ENCODE peak calls at places on chromosomes 7 and 10, in nine cellular contexts. M is Peyer's patch; Z is uterus; J is tibial artery; L is psoas muscle; T is CD8-positive, alpha-beta T cell; Q is IMR-90; I is endothelial cell of umbilical vein; N is brain microvascular endothelial cell. A is an unnamed sample. For H3K36me3, the result is how much of the 10 kb centered on the place peaks cover.

GRCh38 chr7:13226385-13226784 is 539.0 kb downstream of the ARL4A start:
- DNase-seq in M (no peak), Z (no peak), J (no peak), L (no peak), T (no peak), Q (no peak), I (no peak), N (no peak), A (no peak)

GRCh38 chr10:22792161-22792560 is 77.8 kb upstream of the PIP4K2A start:
- DNase-seq in M (no peak), Z (no peak), J (no peak), L (no peak), T (no peak), Q (no peak), I (no peak), N (no peak), A (no peak)

GRCh38 chr7:123367508-123368122 is 166.8 kb downstream of the IQUB start:
- DNase-seq in M (no peak), Z (no peak), J (no peak), L (no peak), T (no peak), Q (no peak), I (peak), N (peak), A (no peak)

GRCh38 chr10:115706482-115707076 is 566.4 kb downstream of the GFRA1 start:
- DNase-seq in M (no peak), Z (no peak), J (no peak), L (no peak), T (no peak), Q (peak), I (peak), N (peak), A (no peak)

GRCh38 chr10:80596391-80597257 is 58.9 kb downstream of the SH2D4B start:
- DNase-seq in M (peak), Z (no peak), J (no peak), L (no peak), T (no peak), Q (peak), I (peak), N (peak), A (no peak)

GRCh38 chr10:77004917-77005564 is 632.6 kb downstream of the KCNMA1 start:
- DNase-seq in M (no peak), Z (no peak), J (no peak), L (no peak), T (no peak), Q (peak), I (peak), N (peak), A (peak)

GRCh38 chr7:128322040-128322643 is 21.6 kb downstream of the RBM28 start:
- DNase-seq in M (no peak), Z (no peak), J (no peak), L (no peak), T (no peak), Q (peak), I (peak), N (peak), A (no peak)

GRCh38 chr7:108613147-108613948 is 43.7 kb downstream of the DNAJB9 start:
- DNase-seq in M (no peak), Z (no peak), J (no peak), L (no peak), T (no peak), Q (peak), I (peak), N (peak), A (no peak)

GRCh38 chr7:139699640-139700504 is 77.9 kb downstream of the HIPK2 start:
- DNase-seq in M (no peak), Z (no peak), J (peak), L (no peak), T (no peak), Q (no peak), I (no peak), N (no peak), A (no peak)

GRCh38 chr7:102024769-102025391 is 207.5 kb downstream of the CUX1 start:
- DNase-seq in M (no peak), Z (no peak), J (no peak), L (no peak), T (no peak), Q (no peak), I (no peak), N (no peak), A (no peak)

GRCh38 chr7:102029616-102030015 is 212.2 kb downstream of the CUX1 start:
- DNase-seq in M (no peak), Z (no peak), J (no peak), L (no peak), T (no peak), Q (no peak), I (no peak), N (no peak), A (no peak)

GRCh38 chr7:102028206-102028826 is 210.9 kb downstream of the CUX1 start:
- DNase-seq in M (no peak), Z (no peak), J (no peak), L (no peak), T (no peak), Q (no peak), I (no peak), N (no peak), A (no peak)

DNA sequence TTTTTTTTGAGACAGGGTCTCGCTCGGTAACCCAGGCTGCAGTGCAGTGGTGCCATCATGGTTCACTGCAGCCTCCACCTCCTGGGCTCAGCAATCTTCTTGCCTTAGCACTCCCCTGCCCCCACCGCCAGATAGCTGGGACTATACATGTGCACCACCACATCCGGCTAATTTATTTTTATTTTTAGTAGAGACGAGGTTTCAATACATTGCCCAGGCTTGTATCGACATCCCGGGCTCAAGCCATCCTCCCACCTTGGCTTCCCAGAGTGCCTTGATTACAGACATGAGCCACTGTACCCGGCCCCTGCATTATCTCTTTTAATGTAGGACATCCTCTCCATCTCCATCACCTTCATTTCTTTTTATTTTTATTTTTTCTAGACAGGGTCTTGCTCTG is 213.3 kb downstream of the CUX1 start:
- DNase-seq in M (no peak), Z (no peak), J (no peak), L (no peak), T (no peak), Q (no peak), I (no peak), N (no peak), A (no peak)
- H3K4me3 ChIP-seq in M (no peak), Z (no peak), J (no peak), L (no peak), T (no peak), Q (no peak), I (no peak), N (no peak), A (no peak)

DNA sequence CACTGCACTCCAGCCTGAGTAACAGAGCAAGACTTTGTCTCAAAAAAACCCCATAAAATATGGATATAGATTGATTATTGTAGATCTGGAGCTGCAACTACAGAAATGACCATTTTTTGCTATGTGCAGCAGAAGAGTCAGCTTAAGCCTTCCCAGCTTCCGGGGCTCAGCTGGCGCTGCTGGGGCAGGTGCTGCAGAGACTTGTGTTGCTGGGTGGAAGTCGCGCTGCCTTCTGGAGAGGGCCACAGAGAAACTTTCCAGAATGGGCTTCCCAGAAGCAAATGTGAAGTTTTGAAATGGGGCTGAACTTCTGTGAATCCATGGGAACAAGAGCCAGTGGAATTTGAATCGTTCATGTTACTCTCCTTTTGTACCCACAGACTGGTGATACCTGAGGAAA is 37.3 kb upstream of the RSBN1L start:
- DNase-seq in M (no peak), Z (no peak), J (no peak), L (no peak), T (no peak), Q (no peak), I (no peak), N (no peak), A (no peak)
- H3K36me3 ChIP-seq in M (under half), Z (under half), J (under half), L (under half), T (under half), Q (under half), I (under half), N (under half), A (half or more)

DNA sequence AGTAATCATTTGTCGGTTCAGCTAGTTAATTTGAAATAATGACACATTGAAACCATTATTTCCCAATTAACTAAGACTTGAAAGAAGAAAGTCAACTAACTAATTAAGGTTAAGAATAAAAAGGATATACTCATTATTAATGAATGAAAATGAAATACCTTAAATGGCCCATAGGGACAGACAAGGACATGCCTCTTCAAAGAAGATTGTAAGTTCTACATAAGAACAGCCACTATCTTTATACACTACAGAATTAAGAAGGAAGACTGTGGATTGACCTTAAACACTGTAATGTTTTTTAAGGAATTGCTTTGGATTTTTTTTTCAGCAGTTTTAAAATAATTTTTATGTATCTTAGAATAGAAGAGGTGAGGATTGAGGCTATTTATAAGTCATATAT is 60.7 kb downstream of the CSTF2T start:
- DNase-seq in M (no peak), Z (no peak), J (no peak), L (no peak), T (no peak), Q (no peak), I (no peak), N (no peak), A (no peak)
- TF ChIP-seq CTCF in M (no peak), Z (no peak), J (no peak), L (peak), T (no peak), Q (no peak), I (no peak), N (no peak), A (no peak)

DNA sequence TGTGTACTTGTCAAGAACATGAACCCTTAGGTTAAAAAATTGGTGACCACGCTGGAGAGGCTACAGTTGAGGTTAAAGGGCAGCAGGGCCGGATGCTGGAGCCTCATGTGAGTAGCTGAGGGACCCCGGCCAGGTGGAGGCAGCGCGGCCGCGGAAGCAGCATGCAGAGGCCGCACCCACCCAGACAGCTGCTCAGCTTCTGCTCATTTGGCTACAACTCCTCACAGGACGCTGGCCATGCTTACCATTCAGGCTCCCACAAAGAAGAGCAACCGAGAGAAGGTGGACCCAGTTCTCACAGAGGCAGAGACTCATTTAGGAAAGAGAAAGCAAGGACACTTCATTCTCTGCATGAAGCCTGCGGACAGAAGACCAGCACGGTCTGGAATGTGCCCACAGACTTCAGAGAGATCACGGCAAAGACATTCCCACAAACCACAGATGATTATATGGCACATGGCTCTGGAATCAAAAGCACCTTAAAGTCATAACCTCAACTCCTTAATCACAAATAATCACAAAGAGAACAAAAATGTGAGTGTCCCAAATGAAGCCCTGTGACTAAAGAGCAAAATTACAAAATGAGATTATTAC is 94.4 kb downstream of the VOPP1 start:
- DNase-seq in M (peak), Z (no peak), J (no peak), L (no peak), T (no peak), Q (peak), I (no peak), N (peak), A (no peak)
- H3K4me3 ChIP-seq in M (no peak), Z (no peak), J (no peak), L (no peak), T (no peak), Q (no peak), I (no peak), N (no peak), A (no peak)

GRCh38 chr7:2405201-2405600 is 1.8 kb downstream of the CHST12 start:
- DNase-seq in M (no peak), Z (no peak), J (no peak), L (no peak), T (no peak), Q (no peak), I (no peak), N (no peak), A (no peak)
- H3K36me3 ChIP-seq in M (under half), Z (under half), J (under half), L (under half), T (under half), Q (under half), I (under half), N (under half), A (under half)

GRCh38 chr10:7084255-7085005 is 326.4 kb downstream of the SFMBT2 start:
- DNase-seq in M (no peak), Z (no peak), J (no peak), L (no peak), T (no peak), Q (peak), I (no peak), N (no peak), A (no peak)

GRCh38 chr10:7085147-7085912 is 325.5 kb downstream of the SFMBT2 start:
- DNase-seq in M (no peak), Z (no peak), J (no peak), L (no peak), T (no peak), Q (peak), I (no peak), N (no peak), A (no peak)

GRCh38 chr10:7082967-7083366 is 327.9 kb downstream of the SFMBT2 start:
- DNase-seq in M (no peak), Z (no peak), J (no peak), L (no peak), T (no peak), Q (peak), I (no peak), N (no peak), A (no peak)

GRCh38 chr10:7090529-7090928 is 320.3 kb downstream of the SFMBT2 start:
- DNase-seq in M (no peak), Z (no peak), J (no peak), L (no peak), T (no peak), Q (peak), I (no peak), N (no peak), A (no peak)

GRCh38 chr10:7085913-7086589 is 324.8 kb downstream of the SFMBT2 start:
- DNase-seq in M (no peak), Z (no peak), J (no peak), L (no peak), T (no peak), Q (peak), I (no peak), N (peak), A (no peak)
- TF ChIP-seq CTCF in M (no peak), Z (peak), J (no peak), L (peak), T (no peak), Q (peak), I (no peak), N (peak), A (no peak)